ENCODE peak calls at places on chromosome 12, in four cellular contexts. M is MM.1S, V is pancreas, E is body of pancreas. G is an unnamed sample.
A peak's percentile ranks its signal among the peaks of the same experiment; 100 is the strongest.

GRCh38 chr12:5889381-5890047 is 55.5 kb downstream of the ANO2 start:
- DNase-seq in M (no peak), V (no peak), E (no peak), G (no peak)

GRCh38 chr12:102950107-102950949 is 7.1 kb upstream of the ASCL1 start:
- DNase-seq in M (no peak), V (no peak), E (no peak), G (peak; percentile 48)

GRCh38 chr12:75561921-75562320 is 50.5 kb upstream of the KRR1 start:
- DNase-seq in M (no peak), V (no peak), E (no peak), G (no peak)

GRCh38 chr12:12539411-12539810 is 23.3 kb downstream of the DUSP16 start:
- DNase-seq in M (no peak), V (no peak), E (no peak), G (no peak)

GRCh38 chr12:107642240-107642639 is 43.4 kb upstream of the PWP1 start:
- DNase-seq in M (no peak), V (no peak), E (no peak), G (no peak)

GRCh38 chr12:118680361-118680963 is 300.9 kb upstream of the SRRM4 start:
- DNase-seq in M (no peak), V (no peak), E (peak; percentile 14), G (no peak)

GRCh38 chr12:94445662-94446061 is 14.0 kb downstream of the CEP83 start:
- DNase-seq in M (no peak), V (no peak), E (no peak), G (no peak)

GRCh38 chr12:30985814-30986452 is 59.4 kb downstream of the TSPAN11 start:
- DNase-seq in M (peak; percentile 46), V (peak; percentile 27), E (peak; percentile 54), G (peak; percentile 59)

GRCh38 chr12:111624540-111624939 is 25.4 kb upstream of the ATXN2 start:
- DNase-seq in M (no peak), V (no peak), E (no peak), G (no peak)

GRCh38 chr12:13347241-13348043 is 150.9 kb downstream of the EMP1 start:
- DNase-seq in M (no peak), V (no peak), E (no peak), G (no peak)

GRCh38 chr12:88172844-88173407 is 30.8 kb downstream of the TMTC3 start:
- DNase-seq in M (no peak), V (no peak), E (no peak), G (no peak)

GRCh38 chr12:76588881-76589565 is 29.5 kb upstream of the OSBPL8 start:
- DNase-seq in M (no peak), V (no peak), E (no peak), G (no peak)

GRCh38 chr12:123949118-123949774 is 23.4 kb downstream of the CCDC92 start:
- DNase-seq in M (no peak), V (no peak), E (no peak), G (no peak)

GRCh38 chr12:124545508-124546418 is 21.6 kb downstream of the NCOR2 start:
- DNase-seq in M (peak; percentile 73), V (no peak), E (no peak), G (peak; percentile 68)

GRCh38 chr12:112112423-112113132 is 4.0 kb upstream of the NAA25 start:
- DNase-seq in M (no peak), V (no peak), E (peak; percentile 8), G (no peak)

GRCh38 chr12:46664771-46665287 is 161.0 kb downstream of the SLC38A4 start:
- DNase-seq in M (peak; percentile 82), V (no peak), E (no peak), G (no peak)

GRCh38 chr12:5503774-5504173 is 71.9 kb downstream of the NTF3 start:
- DNase-seq in M (no peak), V (no peak), E (no peak), G (no peak)

GRCh38 chr12:2344476-2344875 is 291.7 kb downstream of the CACNA1C start:
- DNase-seq in M (no peak), V (no peak), E (no peak), G (no peak)

GRCh38 chr12:124904306-124905098 is 9.9 kb downstream of the UBC start:
- DNase-seq in M (no peak), V (peak; percentile 56), E (peak; percentile 65), G (peak; percentile 87)

GRCh38 chr12:48988030-48988649 is 10.0 kb downstream of the WNT1 start:
- DNase-seq in M (peak; percentile 64), V (no peak), E (peak; percentile 77), G (peak; percentile 78)

GRCh38 chr12:47079894-47080724 is at the start of gene AMIGO2:
- DNase-seq in M (no peak), V (peak; percentile 37), E (peak; percentile 39), G (peak; percentile 72)

GRCh38 chr12:2557589-2557988 is 237.2 kb upstream of the FKBP4 start:
- DNase-seq in M (no peak), V (no peak), E (no peak), G (no peak)

GRCh38 chr12:119206348-119207075 is 27.8 kb downstream of the HSPB8 start:
- DNase-seq in M (no peak), V (no peak), E (no peak), G (no peak)

DNA sequence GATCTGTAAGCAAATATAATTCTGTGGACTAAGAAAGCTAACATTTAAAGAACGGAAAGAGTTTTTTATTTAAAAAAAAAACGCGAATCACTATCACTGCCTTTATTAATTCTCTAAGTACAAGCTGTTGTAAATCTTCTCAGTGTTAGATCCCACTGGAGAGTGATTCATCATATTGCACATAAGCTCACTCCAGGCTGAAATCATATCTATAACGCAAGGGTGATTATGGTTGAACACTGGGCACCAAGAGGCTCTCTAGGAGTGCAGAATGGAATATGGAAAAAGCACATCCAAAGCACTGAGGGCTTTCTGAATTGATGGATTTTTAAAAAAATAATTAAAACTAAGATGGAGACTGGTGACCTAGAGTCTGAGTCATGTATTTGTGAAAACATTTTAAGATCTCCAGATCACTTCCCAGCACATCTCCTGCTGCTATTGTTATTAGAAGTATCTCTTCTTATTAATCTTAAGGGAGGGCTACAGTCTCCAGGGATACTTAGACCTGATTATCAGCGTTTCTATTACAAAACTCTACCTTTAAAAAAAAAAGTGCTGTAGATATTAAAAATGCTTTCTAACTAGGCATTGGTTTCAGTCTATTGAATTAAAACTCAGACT is 1106.8 kb downstream of the AACS start:
- DNase-seq in M (no peak), V (no peak), E (no peak), G (no peak)
- TF ChIP-seq CTCF in M (no peak), V (no peak), E (no peak), G (no peak)

DNA sequence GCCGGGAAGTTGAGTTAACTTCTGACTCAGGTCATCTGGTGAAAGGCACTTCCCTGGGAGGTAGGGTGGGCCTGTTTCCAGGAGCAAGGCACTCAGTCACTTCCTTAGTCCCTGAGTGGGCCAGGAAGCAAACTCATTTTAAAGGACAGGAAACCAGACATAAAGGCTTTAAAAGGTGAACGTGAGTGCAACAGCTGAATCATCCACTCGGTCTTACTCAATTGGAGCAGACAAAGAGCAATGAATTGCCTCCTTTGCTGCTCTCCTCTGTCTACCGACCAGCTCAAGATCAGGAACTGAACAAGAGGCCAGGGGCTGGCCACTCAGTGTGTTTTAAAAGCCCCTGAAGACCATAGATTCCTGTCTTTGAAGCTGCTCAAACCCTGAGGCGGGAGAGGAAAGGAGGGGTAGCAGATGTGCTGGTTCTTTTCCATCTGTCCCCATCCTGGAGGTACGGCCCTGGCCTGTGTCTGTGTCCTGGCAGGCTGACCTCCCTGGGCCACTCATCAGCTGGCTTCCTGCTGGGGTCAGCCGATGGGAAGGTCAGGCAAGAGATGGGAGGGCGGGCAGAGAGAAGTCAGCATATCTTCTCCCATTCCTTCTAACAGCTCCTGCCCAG is 148.9 kb downstream of the PPM1H start:
- DNase-seq in M (no peak), V (no peak), E (no peak), G (no peak)
- H3K4me1 ChIP-seq in M (peaks cover 6% of the 10 kb centered on the region), V (no peaks in the 10 kb centered on the region), E (no peaks in the 10 kb centered on the region), G (peaks cover 24% of the 10 kb centered on the region)

GRCh38 chr12:116798719-116799118 is 60.6 kb downstream of the RNFT2 start:
- DNase-seq in M (no peak), V (no peak), E (no peak), G (no peak)

GRCh38 chr12:116800918-116801317 is 62.8 kb downstream of the RNFT2 start:
- DNase-seq in M (no peak), V (no peak), E (no peak), G (no peak)

GRCh38 chr12:116802018-116802417 is 63.9 kb downstream of the RNFT2 start:
- DNase-seq in M (no peak), V (no peak), E (no peak), G (no peak)

GRCh38 chr12:116797885-116798284 is 59.8 kb downstream of the RNFT2 start:
- DNase-seq in M (no peak), V (no peak), E (no peak), G (no peak)

GRCh38 chr12:116799955-116800354 is 61.8 kb downstream of the RNFT2 start:
- DNase-seq in M (no peak), V (no peak), E (no peak), G (no peak)
- TF ChIP-seq CTCF in M (no peak), V (no peak), E (no peak), G (no peak)

GRCh38 chr12:20283467-20283866 is 84.9 kb upstream of the PDE3A start:
- DNase-seq in M (no peak), V (no peak), E (no peak), G (no peak)
- H3K4me1 ChIP-seq in M (no peaks in the 10 kb centered on the region), V (no peaks in the 10 kb centered on the region), E (peaks cover 6% of the 10 kb centered on the region), G (no peaks in the 10 kb centered on the region)

DNA sequence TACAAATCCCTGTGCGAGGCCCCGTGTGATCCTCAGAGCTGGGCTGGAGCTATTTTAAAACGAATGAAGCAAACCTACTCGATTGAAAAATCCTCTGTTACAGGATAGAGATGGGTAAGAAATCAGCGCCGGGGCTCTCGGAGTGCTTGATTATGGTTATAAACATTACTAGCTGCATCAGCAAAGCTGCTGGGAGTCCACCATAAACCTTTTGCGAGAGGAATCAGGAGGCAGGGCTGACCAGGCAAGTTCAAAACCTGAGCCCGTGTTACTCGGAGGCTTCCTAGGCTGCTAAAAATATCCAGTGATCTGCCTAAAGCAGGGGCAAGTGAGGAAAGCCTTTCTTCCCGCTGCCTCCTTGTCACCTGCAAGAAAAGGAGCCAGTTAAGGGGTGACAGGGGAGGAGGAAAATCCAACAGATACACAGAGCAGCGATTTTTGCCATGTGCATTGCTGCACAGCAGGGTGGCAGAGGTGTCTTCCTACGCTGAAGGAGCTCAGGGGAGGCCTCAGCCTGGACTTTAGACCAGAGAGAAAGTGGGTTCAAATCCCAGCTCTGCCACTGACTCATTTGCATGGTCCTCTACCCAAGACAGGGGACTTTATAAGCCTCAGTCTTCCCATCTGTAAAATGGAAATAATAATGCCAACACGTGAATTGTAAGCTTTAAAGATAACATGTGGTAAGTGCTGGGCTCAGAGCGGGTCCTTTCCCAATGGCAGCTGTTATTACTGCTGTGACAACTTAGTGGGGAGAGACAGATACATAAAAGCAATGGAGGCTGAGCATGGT is 61.8 kb downstream of the MAP1LC3B2 start:
- DNase-seq in M (no peak), V (no peak), E (no peak), G (no peak)
- TF ChIP-seq CTCF in M (no peak), V (no peak), E (no peak), G (no peak)

DNA sequence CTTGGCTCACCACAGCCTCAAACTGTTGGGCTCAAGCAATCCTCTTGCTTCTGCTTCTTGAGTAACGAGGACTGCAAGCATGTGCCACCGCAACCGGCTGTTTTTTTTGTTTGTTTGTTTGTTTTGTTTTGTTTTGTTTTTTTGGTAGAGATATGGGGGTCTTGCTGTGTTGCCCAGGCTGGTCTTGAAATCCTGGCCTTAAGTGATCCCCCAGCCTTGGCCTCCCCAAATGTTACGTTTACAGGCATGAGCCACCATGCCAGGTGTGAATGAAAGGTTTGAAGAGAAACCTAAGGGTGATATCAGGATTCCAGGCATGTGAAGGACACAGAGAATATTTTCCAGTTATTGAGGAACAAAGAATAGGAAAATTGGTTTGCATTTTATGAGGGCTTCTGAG is 45.0 kb downstream of the ANO6 start:
- DNase-seq in M (no peak), V (no peak), E (no peak), G (no peak)
- H3K4me1 ChIP-seq in M (peaks cover 14% of the 10 kb centered on the region), V (peaks cover 17% of the 10 kb centered on the region), E (peaks cover 41% of the 10 kb centered on the region), G (peaks cover 42% of the 10 kb centered on the region)

GRCh38 chr12:20616093-20616492 is 79.0 kb upstream of the SLCO1C1 start:
- DNase-seq in M (no peak), V (no peak), E (no peak), G (no peak)
- TF ChIP-seq CTCF in M (no peak), V (no peak), E (no peak), G (no peak)